ENCODE peak calls at places on chromosomes 5 and 9, in four cellular contexts. N, V, L and K are unnamed samples.

GRCh38 chr5:39623291-39623865 is 198.6 kb upstream of the DAB2 start:
- DNase-seq in L (no peak), V (no peak), N (no peak), K (no peak)

GRCh38 chr9:96888591-96888990 is 34.3 kb upstream of the ZNF782 start:
- DNase-seq in V (no peak), N (no peak), L (no peak), K (no peak)

GRCh38 chr9:91239367-91240111 is 122.2 kb downstream of the AUH start:
- DNase-seq in V (no peak), L (no peak), N (no peak), K (no peak)

GRCh38 chr9:14433841-14434511 is 120.0 kb upstream of the NFIB start:
- DNase-seq in V (no peak), N (peak), L (no peak), K (no peak)

GRCh38 chr5:149455889-149456409 is 76.9 kb upstream of the IL17B start:
- DNase-seq in V (no peak), L (no peak), N (no peak), K (no peak)

GRCh38 chr9:87639949-87640348 is 86.0 kb upstream of the CTSL start:
- DNase-seq in V (no peak), L (no peak), N (no peak), K (no peak)

GRCh38 chr5:152542741-152543140 is 137.7 kb upstream of the NMUR2 start:
- DNase-seq in N (no peak), L (no peak), V (no peak), K (no peak)

GRCh38 chr5:172284275-172284971 is 859 bp upstream of the UBTD2 start:
- DNase-seq in L (no peak), N (peak), V (no peak), K (no peak)

GRCh38 chr5:76082790-76083554 is at the start of gene SV2C:
- DNase-seq in V (no peak), N (peak), L (no peak), K (peak)

GRCh38 chr9:89745601-89746376 is 141.0 kb downstream of the GADD45G start:
- DNase-seq in L (no peak), V (no peak), N (no peak), K (no peak)

GRCh38 chr5:58828145-58828544 is 245.3 kb downstream of the RAB3C start:
- DNase-seq in L (no peak), V (no peak), N (no peak), K (no peak)

GRCh38 chr9:135100241-135101067 is 13.0 kb downstream of the OLFM1 start:
- DNase-seq in V (no peak), L (no peak), N (no peak), K (no peak)

GRCh38 chr9:738209-738915 is 103.1 kb upstream of the DMRT1 start:
- DNase-seq in L (peak), V (peak), N (no peak), K (peak)

GRCh38 chr9:129176786-129177442 is 1.1 kb downstream of the IER5L start:
- DNase-seq in L (peak), N (peak), V (peak), K (peak)

GRCh38 chr5:178458140-178458539 is 132.1 kb downstream of the COL23A1 start:
- DNase-seq in V (no peak), L (no peak), N (no peak), K (no peak)